ENCODE peak calls at places on chromosomes 13 and 19, in four cellular contexts. B is Caco-2, I is uterus, A is fibroblast of lung. Y is an unnamed sample.

GRCh38 chr19:30498707-30499106 is 126.5 kb downstream of the ZNF536 start:
- DNase-seq in A (no peak), B (no peak), I (no peak), Y (no peak)

GRCh38 chr13:114282143-114282685 is 813 bp downstream of the UPF3A start:
- DNase-seq in A (peak; percentile 73), B (peak; percentile 51), I (peak; percentile 41), Y (no peak)

GRCh38 chr13:98155475-98156111 is 12.7 kb downstream of the FARP1 start:
- DNase-seq in I (no peak), B (no peak), A (peak; percentile 87), Y (peak; percentile 71)

GRCh38 chr13:30792257-30793000 is 57.1 kb downstream of the ALOX5AP start:
- DNase-seq in I (peak; percentile 78), B (peak; percentile 58), A (peak; percentile 95), Y (peak; percentile 92)

GRCh38 chr19:1523412-1524205 is at the start of gene PLK5:
- DNase-seq in I (no peak), A (no peak), B (no peak), Y (no peak)

GRCh38 chr13:70960841-70961443 is 852.7 kb upstream of the KLHL1 start:
- DNase-seq in A (peak; percentile 69), B (no peak), I (no peak), Y (peak; percentile 30)

GRCh38 chr19:1046836-1047695 is 7.2 kb downstream of the ABCA7 start:
- DNase-seq in B (no peak), A (no peak), I (no peak), Y (no peak)

GRCh38 chr13:45205124-45205523 is 4.3 kb upstream of the KCTD4 start:
- DNase-seq in A (no peak), B (no peak), I (no peak), Y (no peak)

GRCh38 chr19:40689339-40690049 is 957 bp downstream of the NUMBL start:
- DNase-seq in I (no peak), A (peak; percentile 21), B (no peak), Y (peak; percentile 28)

GRCh38 chr13:65841156-65841555 is 1389.0 kb downstream of the PCDH9 start:
- DNase-seq in B (no peak), A (no peak), I (no peak), Y (no peak)

GRCh38 chr19:49565261-49565660 is 15.1 kb downstream of the NOSIP start:
- DNase-seq in B (no peak), A (peak; percentile 49), I (no peak), Y (peak; percentile 50)

GRCh38 chr13:34462843-34463242 is 479.2 kb upstream of the NBEA start:
- DNase-seq in A (peak; percentile 71), B (no peak), I (no peak), Y (peak; percentile 30)

GRCh38 chr19:888615-889385 is 4.2 kb downstream of the MED16 start:
- DNase-seq in I (no peak), A (no peak), B (no peak), Y (no peak)

GRCh38 chr19:33293255-33294057 is 8.9 kb downstream of the CEBPA start:
- DNase-seq in A (peak; percentile 60), I (peak; percentile 32), B (peak; percentile 95), Y (peak; percentile 83)

GRCh38 chr13:60032836-60033235 is 130.9 kb downstream of the DIAPH3 start:
- DNase-seq in I (no peak), A (no peak), B (no peak), Y (no peak)

GRCh38 chr13:66296328-66296727 is 933.8 kb downstream of the PCDH9 start:
- DNase-seq in I (no peak), B (no peak), A (no peak), Y (no peak)

GRCh38 chr13:105202384-105202783 is 1333.1 kb downstream of the EFNB2 start:
- DNase-seq in A (peak; percentile 60), B (no peak), I (no peak), Y (peak; percentile 27)

GRCh38 chr13:38223093-38223492 is 126.6 kb upstream of the UFM1 start:
- DNase-seq in A (peak; percentile 29), I (no peak), B (no peak), Y (no peak)

GRCh38 chr13:75621147-75621546 is 15.0 kb upstream of the LMO7 start:
- DNase-seq in A (no peak), B (no peak), I (no peak), Y (peak; percentile 60)

GRCh38 chr19:39032164-39032918 is at the start of gene FBXO27:
- DNase-seq in B (peak; percentile 44), A (no peak), I (no peak), Y (no peak)

GRCh38 chr13:83449666-83450395 is 432.4 kb downstream of the SLITRK1 start:
- DNase-seq in I (no peak), B (no peak), A (peak; percentile 45), Y (peak; percentile 0)

GRCh38 chr19:48194041-48194871 is 23.8 kb downstream of the ZSWIM9 start:
- DNase-seq in I (no peak), A (no peak), B (peak; percentile 23), Y (no peak)

GRCh38 chr13:28568286-28568685 is 73.4 kb upstream of the FLT1 start:
- DNase-seq in B (no peak), A (peak; percentile 43), I (peak; percentile 17), Y (peak; percentile 65)

GRCh38 chr13:51832471-51833152 is 12.4 kb downstream of the TMEM272 start:
- DNase-seq in I (no peak), A (peak; percentile 28), B (no peak), Y (peak; percentile 18)

GRCh38 chr19:42628411-42629135 is 33.8 kb upstream of the CEACAM8 start:
- DNase-seq in B (no peak), I (no peak), A (no peak), Y (no peak)

GRCh38 chr19:2532252-2533071 is 56.5 kb downstream of the GADD45B start:
- DNase-seq in I (no peak), A (peak; percentile 94), B (no peak), Y (peak; percentile 95)

GRCh38 chr19:49549045-49549444 is 21.2 kb downstream of the RCN3 start:
- DNase-seq in I (no peak), B (no peak), A (no peak), Y (no peak)

GRCh38 chr19:10283301-10283733 is 3.4 kb upstream of the ICAM4 start:
- DNase-seq in I (no peak), B (peak; percentile 54), A (no peak), Y (no peak)

GRCh38 chr13:45372189-45373115 is 31.5 kb upstream of the TPT1 start:
- DNase-seq in A (peak; percentile 23), B (no peak), I (no peak), Y (peak; percentile 37)

GRCh38 chr13:29605860-29606526 is 10.5 kb upstream of the SLC7A1 start:
- DNase-seq in I (no peak), B (no peak), A (no peak), Y (no peak)

GRCh38 chr19:38606131-38606530 is 11.6 kb downstream of the MAP4K1 start:
- DNase-seq in A (no peak), B (no peak), I (no peak), Y (no peak)

GRCh38 chr19:45115809-45116615 is 23.0 kb downstream of the PPP1R37 start:
- DNase-seq in B (no peak), I (no peak), A (no peak), Y (no peak)

GRCh38 chr13:44865722-44866484 is 123.4 kb downstream of the NUFIP1 start:
- DNase-seq in I (peak; percentile 75), B (no peak), A (no peak), Y (no peak)

GRCh38 chr13:61765940-61766666 is 350.5 kb upstream of the PCDH20 start:
- DNase-seq in A (no peak), I (no peak), B (no peak), Y (no peak)

GRCh38 chr13:90974249-90974954 is 373.1 kb upstream of the MIR17HG start:
- DNase-seq in A (no peak), B (no peak), I (no peak), Y (no peak)

DNA sequence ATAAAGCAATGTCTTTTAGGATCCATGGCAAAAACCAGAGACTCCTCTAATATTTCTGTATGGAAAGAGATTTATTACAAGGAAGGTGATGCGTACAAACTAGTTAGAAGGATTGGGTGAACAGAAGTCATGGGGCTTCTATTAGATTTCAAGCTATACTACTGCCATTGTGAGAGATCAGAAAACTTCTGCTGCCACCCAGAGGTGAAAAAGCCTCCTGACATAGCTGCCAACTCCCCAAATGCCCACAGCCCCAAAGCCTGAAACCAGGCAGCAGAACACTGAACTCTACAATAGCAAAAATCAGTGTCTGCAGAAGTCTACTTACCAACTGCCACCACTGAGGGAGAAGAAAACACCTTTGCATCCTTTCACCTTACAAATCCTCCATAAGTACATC is 379.0 kb upstream of the MIR17HG start:
- DNase-seq in B (no peak), I (no peak), A (peak; percentile 20), Y (no peak)
- TF ChIP-seq CTCF in B (peak; percentile 44), I (no peak), A (no peak), Y (no peak)

DNA sequence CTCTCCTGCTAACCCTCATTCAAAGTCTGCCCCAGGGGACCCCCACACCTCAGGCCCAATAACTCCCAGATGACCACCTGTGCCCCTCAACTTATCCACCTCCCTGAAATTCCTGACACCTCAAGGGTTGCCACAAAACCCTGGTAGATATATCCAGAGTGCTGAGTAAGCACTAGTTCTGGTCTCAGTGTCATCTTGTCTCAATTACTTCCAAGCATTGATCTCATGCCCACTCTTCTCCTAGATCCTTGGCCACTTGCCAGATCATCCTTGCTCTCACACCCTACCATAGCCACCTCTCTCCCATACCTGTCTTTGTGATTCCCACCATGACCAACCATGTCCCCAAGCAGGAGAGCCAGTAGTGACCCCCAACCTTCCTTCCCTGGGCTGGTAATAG is 2.0 kb downstream of the ZNF416 start:
- DNase-seq in B (no peak), A (no peak), I (no peak), Y (no peak)
- H3K4me3 ChIP-seq in B (no peak overlapping the region), A (no peak overlapping the region), I (no peak overlapping the region), Y (no peak overlapping the region)

GRCh38 chr19:24033962-24034342 is 53.0 kb upstream of the ZNF254 start:
- DNase-seq in A (peak; percentile 68), B (peak; percentile 42), I (peak; percentile 28), Y (peak; percentile 74)
- TF ChIP-seq CTCF in A (no peak), B (no peak), I (peak; percentile 1), Y (no peak)

GRCh38 chr13:50387124-50387581 is 371.9 kb downstream of the KCNRG start:
- DNase-seq in B (peak; percentile 53), I (peak; percentile 47), A (peak; percentile 44), Y (no peak)
- H3K4me3 ChIP-seq in B (no peak overlapping the region), I (no peak overlapping the region), A (no peak overlapping the region), Y (no peak overlapping the region)

GRCh38 chr13:69524459-69525155 is 583.0 kb upstream of the ATXN8OS start:
- DNase-seq in A (peak; percentile 9), B (no peak), I (no peak), Y (no peak)
- TF ChIP-seq CTCF in A (no peak), B (peak; percentile 18), I (no peak), Y (no peak)

Y was measured in fibroblast of villous mesenchyme.